ENCODE peak calls at places on chromosome 3, in nine cellular contexts. One of them, this sample, is unnamed.

GRCh38 chr3:182124187-182124586 is 412.5 kb downstream of the SOX2 start:
- DNase-seq in lower lobe of right lung: no peak
- DNase-seq in suprapubic skin: no peak
- DNase-seq in GM10248: no peak
- DNase-seq in stomach: no peak
- DNase-seq in CD8-positive, alpha-beta T cell: no peak
- DNase-seq in AG04450: no peak
- DNase-seq in HFFc6: no peak
- DNase-seq in cardiac muscle cell: no peak
- DNase-seq in this sample: no peak

GRCh38 chr3:108239082-108239481 is 16.9 kb upstream of the IFT57 start:
- DNase-seq in cardiac muscle cell: no peak
- DNase-seq in CD8-positive, alpha-beta T cell: no peak
- DNase-seq in suprapubic skin: no peak
- DNase-seq in lower lobe of right lung: no peak
- DNase-seq in GM10248: no peak
- DNase-seq in stomach: no peak
- DNase-seq in AG04450: no peak
- DNase-seq in HFFc6: no peak
- DNase-seq in this sample: no peak

GRCh38 chr3:142000341-142000870 is 124.0 kb downstream of the ATP1B3 start:
- DNase-seq in suprapubic skin: no peak
- DNase-seq in HFFc6: no peak
- DNase-seq in stomach: no peak
- DNase-seq in lower lobe of right lung: no peak
- DNase-seq in AG04450: no peak
- DNase-seq in CD8-positive, alpha-beta T cell: no peak
- DNase-seq in GM10248: no peak
- DNase-seq in cardiac muscle cell: peak
- DNase-seq in this sample: no peak

GRCh38 chr3:190697901-190698300 is 164.6 kb downstream of the GMNC start:
- DNase-seq in cardiac muscle cell: peak
- DNase-seq in suprapubic skin: no peak
- DNase-seq in lower lobe of right lung: no peak
- DNase-seq in AG04450: no peak
- DNase-seq in stomach: no peak
- DNase-seq in HFFc6: peak
- DNase-seq in CD8-positive, alpha-beta T cell: no peak
- DNase-seq in GM10248: no peak
- DNase-seq in this sample: no peak

GRCh38 chr3:73718326-73719110 is 93.8 kb upstream of the PDZRN3 start:
- DNase-seq in lower lobe of right lung: no peak
- DNase-seq in cardiac muscle cell: no peak
- DNase-seq in CD8-positive, alpha-beta T cell: no peak
- DNase-seq in GM10248: no peak
- DNase-seq in HFFc6: peak
- DNase-seq in AG04450: no peak
- DNase-seq in suprapubic skin: no peak
- DNase-seq in stomach: no peak
- DNase-seq in this sample: no peak

GRCh38 chr3:135197246-135197645 is 402.2 kb downstream of the EPHB1 start:
- DNase-seq in stomach: no peak
- DNase-seq in AG04450: no peak
- DNase-seq in HFFc6: no peak
- DNase-seq in GM10248: no peak
- DNase-seq in cardiac muscle cell: no peak
- DNase-seq in lower lobe of right lung: no peak
- DNase-seq in suprapubic skin: no peak
- DNase-seq in CD8-positive, alpha-beta T cell: no peak
- DNase-seq in this sample: no peak

GRCh38 chr3:82100378-82100777 is 338.9 kb upstream of the GBE1 start:
- DNase-seq in cardiac muscle cell: no peak
- DNase-seq in AG04450: no peak
- DNase-seq in GM10248: no peak
- DNase-seq in suprapubic skin: no peak
- DNase-seq in CD8-positive, alpha-beta T cell: no peak
- DNase-seq in lower lobe of right lung: no peak
- DNase-seq in HFFc6: no peak
- DNase-seq in stomach: no peak
- DNase-seq in this sample: no peak

GRCh38 chr3:20041197-20041780 is 1.0 kb downstream of the KAT2B start:
- DNase-seq in HFFc6: peak
- DNase-seq in stomach: peak
- DNase-seq in suprapubic skin: peak
- DNase-seq in lower lobe of right lung: peak
- DNase-seq in GM10248: peak
- DNase-seq in CD8-positive, alpha-beta T cell: peak
- DNase-seq in AG04450: no peak
- DNase-seq in cardiac muscle cell: peak
- DNase-seq in this sample: peak

GRCh38 chr3:149657796-149658443 is at the start of gene WWTR1:
- DNase-seq in CD8-positive, alpha-beta T cell: no peak
- DNase-seq in stomach: peak
- DNase-seq in GM10248: peak
- DNase-seq in lower lobe of right lung: peak
- DNase-seq in cardiac muscle cell: peak
- DNase-seq in suprapubic skin: peak
- DNase-seq in HFFc6: peak
- DNase-seq in AG04450: peak
- DNase-seq in this sample: peak

GRCh38 chr3:41418961-41419691 is 219.8 kb downstream of the CTNNB1 start:
- DNase-seq in lower lobe of right lung: no peak
- DNase-seq in GM10248: peak
- DNase-seq in suprapubic skin: no peak
- DNase-seq in AG04450: peak
- DNase-seq in stomach: no peak
- DNase-seq in cardiac muscle cell: peak
- DNase-seq in HFFc6: peak
- DNase-seq in CD8-positive, alpha-beta T cell: no peak
- DNase-seq in this sample: no peak

GRCh38 chr3:129627350-129628168 is 21.1 kb upstream of the PLXND1 start:
- DNase-seq in stomach: peak
- DNase-seq in AG04450: no peak
- DNase-seq in CD8-positive, alpha-beta T cell: peak
- DNase-seq in HFFc6: peak
- DNase-seq in cardiac muscle cell: peak
- DNase-seq in lower lobe of right lung: peak
- DNase-seq in GM10248: peak
- DNase-seq in suprapubic skin: peak
- DNase-seq in this sample: peak

GRCh38 chr3:148763921-148764320 is 63.7 kb upstream of the CPB1 start:
- DNase-seq in CD8-positive, alpha-beta T cell: no peak
- DNase-seq in lower lobe of right lung: no peak
- DNase-seq in HFFc6: no peak
- DNase-seq in AG04450: no peak
- DNase-seq in suprapubic skin: no peak
- DNase-seq in GM10248: no peak
- DNase-seq in stomach: no peak
- DNase-seq in cardiac muscle cell: no peak
- DNase-seq in this sample: no peak

GRCh38 chr3:36894924-36895323 is 49.9 kb downstream of the TRANK1 start:
- DNase-seq in CD8-positive, alpha-beta T cell: no peak
- DNase-seq in cardiac muscle cell: no peak
- DNase-seq in suprapubic skin: no peak
- DNase-seq in HFFc6: no peak
- DNase-seq in GM10248: no peak
- DNase-seq in stomach: no peak
- DNase-seq in AG04450: no peak
- DNase-seq in lower lobe of right lung: no peak
- DNase-seq in this sample: no peak

GRCh38 chr3:80190051-80190450 is 422.3 kb upstream of the ROBO1 start:
- DNase-seq in suprapubic skin: no peak
- DNase-seq in stomach: no peak
- DNase-seq in AG04450: no peak
- DNase-seq in cardiac muscle cell: peak
- DNase-seq in HFFc6: no peak
- DNase-seq in CD8-positive, alpha-beta T cell: no peak
- DNase-seq in lower lobe of right lung: no peak
- DNase-seq in GM10248: no peak
- DNase-seq in this sample: no peak

GRCh38 chr3:183449391-183449790 is 21.0 kb upstream of the MCF2L2 start:
- DNase-seq in lower lobe of right lung: no peak
- DNase-seq in CD8-positive, alpha-beta T cell: no peak
- DNase-seq in cardiac muscle cell: peak
- DNase-seq in HFFc6: peak
- DNase-seq in AG04450: no peak
- DNase-seq in stomach: no peak
- DNase-seq in suprapubic skin: no peak
- DNase-seq in GM10248: no peak
- DNase-seq in this sample: no peak

GRCh38 chr3:23656821-23657220 is 148.9 kb upstream of the UBE2E1 start:
- DNase-seq in CD8-positive, alpha-beta T cell: no peak
- DNase-seq in lower lobe of right lung: no peak
- DNase-seq in GM10248: no peak
- DNase-seq in suprapubic skin: no peak
- DNase-seq in stomach: no peak
- DNase-seq in cardiac muscle cell: no peak
- DNase-seq in AG04450: no peak
- DNase-seq in HFFc6: no peak
- DNase-seq in this sample: no peak

GRCh38 chr3:63661242-63661641 is 8.8 kb downstream of the SNTN start:
- DNase-seq in CD8-positive, alpha-beta T cell: no peak
- DNase-seq in HFFc6: no peak
- DNase-seq in stomach: no peak
- DNase-seq in GM10248: no peak
- DNase-seq in AG04450: no peak
- DNase-seq in suprapubic skin: no peak
- DNase-seq in cardiac muscle cell: peak
- DNase-seq in lower lobe of right lung: no peak
- DNase-seq in this sample: no peak

GRCh38 chr3:129323651-129324294 is 45.1 kb downstream of the HMCES start:
- DNase-seq in stomach: no peak
- DNase-seq in HFFc6: no peak
- DNase-seq in suprapubic skin: no peak
- DNase-seq in AG04450: no peak
- DNase-seq in lower lobe of right lung: no peak
- DNase-seq in GM10248: peak
- DNase-seq in cardiac muscle cell: no peak
- DNase-seq in CD8-positive, alpha-beta T cell: no peak
- DNase-seq in this sample: no peak

GRCh38 chr3:22759636-22760310 is 443.4 kb upstream of the UBE2E2 start:
- DNase-seq in AG04450: no peak
- DNase-seq in CD8-positive, alpha-beta T cell: no peak
- DNase-seq in cardiac muscle cell: no peak
- DNase-seq in stomach: no peak
- DNase-seq in GM10248: no peak
- DNase-seq in suprapubic skin: no peak
- DNase-seq in lower lobe of right lung: no peak
- DNase-seq in HFFc6: no peak
- DNase-seq in this sample: no peak

GRCh38 chr3:131047582-131047981 is 20.9 kb downstream of the NEK11 start:
- DNase-seq in CD8-positive, alpha-beta T cell: no peak
- DNase-seq in cardiac muscle cell: no peak
- DNase-seq in suprapubic skin: no peak
- DNase-seq in GM10248: no peak
- DNase-seq in stomach: no peak
- DNase-seq in HFFc6: no peak
- DNase-seq in AG04450: no peak
- DNase-seq in lower lobe of right lung: no peak
- DNase-seq in this sample: no peak
- TF ChIP-seq CTCF in CD8-positive, alpha-beta T cell: no peak
- TF ChIP-seq CTCF in cardiac muscle cell: no peak
- TF ChIP-seq CTCF in suprapubic skin: no peak
- TF ChIP-seq CTCF in GM10248: no peak
- TF ChIP-seq CTCF in stomach: no peak
- TF ChIP-seq CTCF in HFFc6: no peak
- TF ChIP-seq CTCF in AG04450: no peak
- TF ChIP-seq CTCF in lower lobe of right lung: no peak
- TF ChIP-seq CTCF in this sample: no peak

DNA sequence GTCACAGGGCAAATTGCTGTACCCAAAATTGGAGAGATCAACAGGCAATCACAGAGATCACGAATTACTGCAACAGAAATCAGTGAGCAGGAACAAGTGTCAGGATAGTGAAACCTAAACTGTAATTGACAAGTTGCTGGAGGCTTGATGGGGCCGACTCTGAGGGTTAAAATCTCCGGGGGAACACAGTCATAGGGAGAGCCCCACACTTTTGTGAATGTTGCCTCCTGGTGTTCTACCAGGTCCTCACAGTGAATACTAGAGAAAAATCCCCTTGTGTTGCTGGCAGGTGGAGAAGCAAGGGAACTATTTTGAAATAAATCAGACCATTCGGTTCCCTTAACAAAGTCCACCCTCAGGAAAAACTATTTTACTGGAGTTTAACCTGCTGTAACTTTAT is 697.5 kb upstream of the CBLB start:
- DNase-seq in lower lobe of right lung: no peak
- DNase-seq in CD8-positive, alpha-beta T cell: no peak
- DNase-seq in suprapubic skin: no peak
- DNase-seq in GM10248: peak
- DNase-seq in cardiac muscle cell: no peak
- DNase-seq in AG04450: no peak
- DNase-seq in stomach: no peak
- DNase-seq in HFFc6: no peak
- DNase-seq in this sample: no peak
- TF ChIP-seq CTCF in lower lobe of right lung: no peak
- TF ChIP-seq CTCF in CD8-positive, alpha-beta T cell: no peak
- TF ChIP-seq CTCF in suprapubic skin: no peak
- TF ChIP-seq CTCF in GM10248: peak
- TF ChIP-seq CTCF in cardiac muscle cell: peak
- TF ChIP-seq CTCF in AG04450: peak
- TF ChIP-seq CTCF in stomach: no peak
- TF ChIP-seq CTCF in HFFc6: peak
- TF ChIP-seq CTCF in this sample: no peak

DNA sequence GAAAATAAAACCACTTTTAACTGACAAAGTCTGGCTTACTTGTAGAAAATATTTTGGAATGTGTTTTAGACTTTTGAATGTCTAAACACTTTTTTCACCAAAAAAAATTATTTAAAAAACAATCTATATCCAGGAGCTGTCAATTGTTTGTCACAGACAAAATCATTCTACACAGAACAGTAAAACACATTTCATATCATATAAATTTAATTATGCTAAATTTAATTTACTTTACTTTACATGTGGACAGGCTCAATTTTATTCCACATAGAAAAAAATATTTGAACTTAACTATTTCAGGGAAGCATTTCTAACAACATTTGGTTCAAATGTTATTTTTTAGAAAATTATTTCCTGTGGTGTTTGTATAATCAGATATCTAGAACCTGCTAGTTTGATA is 1417.0 kb downstream of the ZPLD1 start:
- DNase-seq in suprapubic skin: no peak
- DNase-seq in stomach: no peak
- DNase-seq in cardiac muscle cell: no peak
- DNase-seq in HFFc6: no peak
- DNase-seq in lower lobe of right lung: no peak
- DNase-seq in GM10248: no peak
- DNase-seq in AG04450: no peak
- DNase-seq in CD8-positive, alpha-beta T cell: no peak
- DNase-seq in this sample: no peak
- TF ChIP-seq CTCF in suprapubic skin: no peak
- TF ChIP-seq CTCF in stomach: no peak
- TF ChIP-seq CTCF in cardiac muscle cell: no peak
- TF ChIP-seq CTCF in HFFc6: no peak
- TF ChIP-seq CTCF in lower lobe of right lung: no peak
- TF ChIP-seq CTCF in GM10248: no peak
- TF ChIP-seq CTCF in AG04450: no peak
- TF ChIP-seq CTCF in CD8-positive, alpha-beta T cell: no peak
- TF ChIP-seq CTCF in this sample: no peak

DNA sequence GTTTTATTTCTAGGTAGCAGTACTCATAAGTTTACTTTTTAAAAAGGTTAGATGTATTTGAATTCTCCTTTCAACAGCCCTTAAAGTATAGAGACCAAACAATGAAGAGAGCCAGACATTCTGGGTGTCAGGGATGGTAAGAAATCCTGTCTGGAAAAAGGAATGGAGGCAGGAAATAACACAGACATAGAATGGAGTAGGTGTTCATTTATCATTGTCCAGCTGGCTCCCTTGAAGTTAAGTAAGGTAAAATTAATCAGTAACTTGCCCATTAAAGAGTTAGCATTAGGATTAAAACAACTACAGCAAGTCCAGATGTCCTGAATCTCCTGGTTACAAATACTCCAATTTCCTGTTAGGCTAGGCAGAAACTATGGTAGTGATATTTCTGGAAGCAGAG is 13.5 kb upstream of the SUCNR1 start:
- DNase-seq in suprapubic skin: no peak
- DNase-seq in stomach: no peak
- DNase-seq in HFFc6: no peak
- DNase-seq in GM10248: no peak
- DNase-seq in cardiac muscle cell: no peak
- DNase-seq in lower lobe of right lung: no peak
- DNase-seq in AG04450: no peak
- DNase-seq in CD8-positive, alpha-beta T cell: no peak
- DNase-seq in this sample: no peak
- TF ChIP-seq CTCF in suprapubic skin: no peak
- TF ChIP-seq CTCF in stomach: no peak
- TF ChIP-seq CTCF in HFFc6: no peak
- TF ChIP-seq CTCF in GM10248: no peak
- TF ChIP-seq CTCF in cardiac muscle cell: no peak
- TF ChIP-seq CTCF in lower lobe of right lung: no peak
- TF ChIP-seq CTCF in AG04450: no peak
- TF ChIP-seq CTCF in CD8-positive, alpha-beta T cell: no peak
- TF ChIP-seq CTCF in this sample: no peak

This sample was measured in neural crest cell.